ENCODE peak calls at places on chromosomes 13 and 19, in nine cellular contexts. X, Q, C, S, F, L, I, T and N are unnamed samples.
A peak's percentile ranks its signal among the peaks of the same experiment; 100 is the strongest.

GRCh38 chr19:5814123-5814839 is 9.4 kb downstream of the NRTN start:
- DNase-seq in X (no peak), Q (no peak), C (no peak), S (no peak), F (no peak), L (no peak), I (no peak), T (no peak), N (no peak)

GRCh38 chr13:61500176-61500575 is 84.5 kb upstream of the PCDH20 start:
- DNase-seq in X (no peak), Q (no peak), C (no peak), S (no peak), F (no peak), L (no peak), I (no peak), T (no peak), N (no peak)

GRCh38 chr13:29548722-29549446 is 46.6 kb downstream of the SLC7A1 start:
- DNase-seq in X (no peak), Q (no peak), C (no peak), S (no peak), F (no peak), L (no peak), I (no peak), T (no peak), N (no peak)

GRCh38 chr13:76879876-76880270 is 6.3 kb downstream of the KCTD12 start:
- DNase-seq in X (no peak), Q (no peak), C (no peak), S (no peak), F (no peak), L (no peak), I (no peak), T (no peak), N (no peak)

GRCh38 chr19:56270676-56271075 is 1.9 kb upstream of the EDDM13 start:
- DNase-seq in X (peak; percentile 42), Q (no peak), C (no peak), S (no peak), F (no peak), L (no peak), I (no peak), T (no peak), N (no peak)

GRCh38 chr13:76223565-76223964 is 587.4 kb downstream of the LMO7 start:
- DNase-seq in X (no peak), Q (no peak), C (no peak), S (no peak), F (no peak), L (no peak), I (no peak), T (no peak), N (no peak)

GRCh38 chr13:70255406-70255991 is 147.2 kb upstream of the KLHL1 start:
- DNase-seq in X (no peak), Q (no peak), C (no peak), S (no peak), F (no peak), L (no peak), I (no peak), T (no peak), N (no peak)

GRCh38 chr19:6233827-6234511 is 45.8 kb downstream of the MLLT1 start:
- DNase-seq in X (no peak), Q (no peak), C (no peak), S (no peak), F (no peak), L (no peak), I (no peak), T (no peak), N (peak; percentile 66)

GRCh38 chr19:33175886-33176669 is 18.1 kb upstream of the LRP3 start:
- DNase-seq in X (no peak), Q (no peak), C (no peak), S (peak; percentile 30), F (peak; percentile 23), L (no peak), I (peak; percentile 21), T (no peak), N (peak; percentile 29)

GRCh38 chr19:48698046-48698445 is 2.3 kb downstream of the FUT2 start:
- DNase-seq in X (no peak), Q (no peak), C (peak; percentile 51), S (no peak), F (no peak), L (no peak), I (no peak), T (no peak), N (no peak)

GRCh38 chr13:69389899-69390298 is 717.7 kb upstream of the ATXN8OS start:
- DNase-seq in X (no peak), Q (no peak), C (no peak), S (no peak), F (no peak), L (no peak), I (no peak), T (no peak), N (no peak)

GRCh38 chr13:94967183-94968039 is 255.1 kb upstream of the SOX21 start:
- DNase-seq in X (peak; percentile 11), Q (no peak), C (no peak), S (no peak), F (no peak), L (no peak), I (no peak), T (no peak), N (peak; percentile 41)

GRCh38 chr19:51458899-51459592 is 792 bp upstream of the SIGLEC8 start:
- DNase-seq in X (no peak), Q (no peak), C (no peak), S (no peak), F (no peak), L (no peak), I (no peak), T (no peak), N (no peak)